ENCODE peak calls at places on chromosomes 2 and 18, in four cellular contexts. U, W, J and I are unnamed samples.

GRCh38 chr2:138922973-138923563 is 142.9 kb upstream of the NXPH2 start:
- DNase-seq in U (no peak), W (peak), J (no peak), I (peak)

GRCh38 chr2:204643326-204643725 is 98.1 kb downstream of the PARD3B start:
- DNase-seq in U (no peak), W (no peak), J (peak), I (no peak)

GRCh38 chr2:79980116-79980515 is 324.4 kb downstream of the LRRTM1 start:
- DNase-seq in U (no peak), W (no peak), J (no peak), I (no peak)

GRCh38 chr2:159155315-159155714 is 131.2 kb downstream of the WDSUB1 start:
- DNase-seq in U (no peak), W (no peak), J (no peak), I (no peak)

GRCh38 chr2:160415991-160416390 is 77.6 kb downstream of the RBMS1 start:
- DNase-seq in U (no peak), W (no peak), J (no peak), I (no peak)

GRCh38 chr2:129798626-129799025 is 180.8 kb upstream of the RAB6C start:
- DNase-seq in U (no peak), W (no peak), J (no peak), I (no peak)

GRCh38 chr18:28080876-28081300 is 96.0 kb downstream of the CDH2 start:
- DNase-seq in U (no peak), W (no peak), J (no peak), I (no peak)

GRCh38 chr2:47249427-47249826 is 94.3 kb upstream of the STPG4 start:
- DNase-seq in U (no peak), W (no peak), J (no peak), I (no peak)

GRCh38 chr2:132550285-132550684 is 119.7 kb downstream of the LYPD1 start:
- DNase-seq in U (peak), W (no peak), J (no peak), I (no peak)

GRCh38 chr2:171668111-171668600 is 19.1 kb upstream of the DYNC1I2 start:
- DNase-seq in U (no peak), W (no peak), J (no peak), I (no peak)

GRCh38 chr2:27001851-27002369 is 30.9 kb upstream of the TMEM214 start:
- DNase-seq in U (no peak), W (no peak), J (no peak), I (no peak)

GRCh38 chr2:144198116-144198515 is 321.8 kb downstream of the ZEB2 start:
- DNase-seq in U (no peak), W (peak), J (no peak), I (peak)

GRCh38 chr2:175709248-175709647 is 292.8 kb downstream of the LNPK start:
- DNase-seq in U (no peak), W (no peak), J (no peak), I (no peak)

GRCh38 chr2:178386951-178387602 is 63.9 kb downstream of the PRKRA start:
- DNase-seq in U (no peak), W (no peak), J (no peak), I (no peak)

GRCh38 chr2:241064008-241064801 is 37.9 kb downstream of the MTERF4 start:
- DNase-seq in U (peak), W (no peak), J (no peak), I (no peak)

GRCh38 chr2:68556384-68556783 is 87.0 kb upstream of the PROKR1 start:
- DNase-seq in U (no peak), W (no peak), J (no peak), I (no peak)

GRCh38 chr2:107025869-107026380 is 140.0 kb upstream of the ST6GAL2 start:
- DNase-seq in U (no peak), W (peak), J (no peak), I (no peak)

GRCh38 chr2:197813093-197813787 is 8.8 kb downstream of the PLCL1 start:
- DNase-seq in U (no peak), W (peak), J (peak), I (peak)

GRCh38 chr2:200578778-200579177 is 7.0 kb upstream of the AOX1 start:
- DNase-seq in U (no peak), W (peak), J (no peak), I (no peak)

GRCh38 chr2:119283873-119284331 is 60.3 kb downstream of the STEAP3 start:
- DNase-seq in U (no peak), W (peak), J (peak), I (peak)